ENCODE peak calls at places on chromosomes 1 and 21, in ten cellular contexts. G, V, H, J, O, Q, S, R, Z and M are unnamed samples.

GRCh38 chr1:24735619-24736375 is 9.4 kb upstream of the CLIC4 start:
- DNase-seq in O (no peak), R (no peak), Z (no peak), V (no peak), G (peak), J (peak), Q (peak), H (no peak), S (peak), M (no peak)

GRCh38 chr1:212433577-212434462 is 1.1 kb downstream of the NENF start:
- DNase-seq in Z (no peak), V (no peak), R (no peak), J (no peak), Q (no peak), S (no peak), H (no peak), O (no peak), G (no peak), M (no peak)

GRCh38 chr1:227854189-227854588 is 38.7 kb downstream of the PRSS38 start:
- DNase-seq in S (no peak), G (no peak), Q (no peak), Z (no peak), O (no peak), R (no peak), J (no peak), H (no peak), V (no peak), M (no peak)

GRCh38 chr1:92446990-92447681 is 39.6 kb downstream of the GFI1 start:
- DNase-seq in J (no peak), V (no peak), O (peak), R (no peak), H (no peak), G (no peak), S (no peak), Z (no peak), Q (peak), M (no peak)

GRCh38 chr1:177385760-177386698 is 215.3 kb downstream of the BRINP2 start:
- DNase-seq in J (no peak), S (no peak), G (no peak), Z (no peak), O (no peak), H (no peak), Q (peak), V (no peak), R (no peak), M (no peak)

GRCh38 chr1:59804301-59804700 is 10.4 kb upstream of the HOOK1 start:
- DNase-seq in J (no peak), H (no peak), Q (no peak), V (no peak), G (no peak), O (no peak), Z (no peak), R (no peak), S (no peak), M (no peak)

GRCh38 chr1:201039876-201040275 is 16.4 kb upstream of the KIF21B start:
- DNase-seq in G (no peak), S (no peak), H (no peak), V (no peak), R (no peak), O (no peak), Z (no peak), Q (no peak), J (no peak), M (no peak)

GRCh38 chr1:234900601-234901000 is 228.0 kb downstream of the TOMM20 start:
- DNase-seq in G (no peak), R (no peak), S (no peak), V (no peak), H (no peak), Q (no peak), Z (no peak), J (no peak), O (no peak), M (no peak)

GRCh38 chr1:179867493-179868330 is 9.9 kb downstream of the TOR1AIP2 start:
- DNase-seq in R (no peak), V (no peak), J (no peak), O (no peak), S (peak), G (no peak), H (peak), Z (no peak), Q (peak), M (peak)

GRCh38 chr1:116807394-116807793 is 53.2 kb downstream of the CD2 start:
- DNase-seq in V (no peak), O (no peak), Q (no peak), G (no peak), J (no peak), R (no peak), Z (no peak), H (no peak), S (no peak), M (no peak)

GRCh38 chr1:22808846-22809501 is 98.3 kb downstream of the EPHB2 start:
- DNase-seq in Q (peak), J (no peak), H (peak), S (peak), O (peak), Z (peak), G (peak), R (no peak), V (no peak), M (no peak)

GRCh38 chr1:204473415-204473965 is 21.1 kb downstream of the PIK3C2B start:
- DNase-seq in Z (no peak), J (no peak), O (no peak), V (no peak), S (no peak), H (no peak), Q (no peak), G (no peak), R (no peak), M (no peak)

GRCh38 chr1:188642585-188643168 is 1813.9 kb downstream of the PLA2G4A start:
- DNase-seq in G (peak), Z (no peak), Q (no peak), J (peak), H (peak), V (no peak), O (no peak), S (no peak), R (no peak), M (no peak)

GRCh38 chr1:239841635-239842034 is 250.0 kb upstream of the FMN2 start:
- DNase-seq in G (no peak), Q (no peak), O (no peak), J (no peak), R (no peak), H (no peak), S (no peak), V (no peak), Z (no peak), M (no peak)

GRCh38 chr1:229254910-229255541 is 15.9 kb upstream of the RAB4A start:
- DNase-seq in R (no peak), G (no peak), O (no peak), S (no peak), V (no peak), Q (no peak), J (no peak), H (no peak), Z (no peak), M (no peak)

GRCh38 chr1:241115784-241116183 is 241.2 kb downstream of the RGS7 start:
- DNase-seq in J (no peak), S (no peak), G (no peak), Q (no peak), R (no peak), Z (no peak), O (no peak), V (no peak), H (no peak), M (no peak)

GRCh38 chr1:2163205-2163604 is 31.4 kb downstream of the FAAP20 start:
- DNase-seq in O (no peak), H (no peak), Z (no peak), V (no peak), G (no peak), J (no peak), S (no peak), R (no peak), Q (no peak), M (no peak)

DNA sequence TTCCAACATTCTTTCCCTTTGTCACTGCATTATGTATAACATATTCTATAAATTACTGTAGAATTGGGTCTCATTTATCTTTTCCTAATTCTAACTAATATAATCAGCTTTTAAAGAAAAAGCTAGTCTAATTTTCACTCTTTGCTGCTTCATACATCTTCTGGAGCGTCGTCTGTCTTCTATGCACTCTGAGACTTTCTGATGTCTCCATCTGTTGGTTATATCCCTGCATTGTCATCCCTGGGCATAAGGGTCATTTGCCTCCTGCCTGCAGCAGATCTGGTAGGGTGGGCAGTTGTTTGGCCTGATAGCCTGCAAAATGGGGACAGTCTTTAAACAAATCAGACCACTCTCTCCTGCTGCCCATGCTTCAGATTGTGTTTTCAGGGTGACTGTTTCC is 40.8 kb upstream of the DYNLT5 start:
- DNase-seq in Z (no peak), H (no peak), V (no peak), O (no peak), Q (peak), G (no peak), J (no peak), S (no peak), R (no peak), M (no peak)
- TF ChIP-seq CTCF in Z (peak), H (no peak), V (no peak), O (no peak), Q (no peak), G (no peak), J (no peak), S (peak), R (no peak), M (no peak)

GRCh38 chr21:41879190-41879998 is at the start of gene PRDM15:
- DNase-seq in V (peak), O (peak), R (peak), Z (peak), J (peak), H (peak), Q (peak), S (peak), G (peak), M (peak)
- TF ChIP-seq CTCF in V (no peak), O (no peak), R (no peak), Z (no peak), J (no peak), H (no peak), Q (no peak), S (no peak), G (no peak), M (no peak)

DNA sequence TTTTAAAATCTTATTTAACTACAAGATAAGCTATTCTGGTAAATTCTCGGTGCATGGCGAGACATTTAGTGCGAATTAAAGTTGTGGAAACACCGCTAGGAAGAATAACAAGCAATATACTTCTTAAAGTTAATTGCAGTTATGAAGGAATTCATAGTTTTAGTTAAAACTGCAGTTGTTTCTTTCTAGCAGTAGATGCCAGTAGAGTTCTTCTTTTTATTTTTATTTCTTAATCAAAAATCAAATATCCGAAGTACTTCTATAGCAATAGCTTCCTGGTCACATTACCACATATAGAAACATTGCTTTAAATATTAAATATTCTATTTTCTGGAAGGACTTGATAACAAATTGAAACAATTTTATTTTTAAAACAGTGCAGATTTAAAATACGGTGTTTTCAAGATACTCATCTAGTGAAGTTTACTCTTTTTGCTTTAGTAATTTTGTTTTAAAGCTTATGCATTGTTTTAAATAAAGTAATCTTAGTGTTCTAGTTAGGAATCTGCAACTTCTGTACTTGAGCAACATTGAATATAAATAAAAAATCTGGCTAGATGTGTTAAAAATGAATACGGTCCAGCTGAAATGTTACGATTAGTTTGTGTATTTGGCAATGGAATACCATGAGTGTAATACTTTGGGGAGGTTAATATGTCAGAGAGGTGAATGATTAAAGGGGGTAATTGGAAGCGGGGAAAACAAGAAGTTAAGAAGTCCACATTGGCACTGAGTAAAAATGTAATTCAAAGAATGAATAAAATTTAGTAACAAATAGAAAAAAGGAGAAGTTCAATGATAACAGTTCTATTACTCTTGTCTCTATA is 2.7 kb upstream of the PRKACB start:
- DNase-seq in Z (no peak), G (no peak), H (no peak), Q (no peak), J (no peak), O (peak), V (no peak), R (no peak), S (no peak), M (no peak)
- TF ChIP-seq CTCF in Z (peak), G (peak), H (peak), Q (no peak), J (peak), O (peak), V (peak), R (peak), S (peak), M (peak)

DNA sequence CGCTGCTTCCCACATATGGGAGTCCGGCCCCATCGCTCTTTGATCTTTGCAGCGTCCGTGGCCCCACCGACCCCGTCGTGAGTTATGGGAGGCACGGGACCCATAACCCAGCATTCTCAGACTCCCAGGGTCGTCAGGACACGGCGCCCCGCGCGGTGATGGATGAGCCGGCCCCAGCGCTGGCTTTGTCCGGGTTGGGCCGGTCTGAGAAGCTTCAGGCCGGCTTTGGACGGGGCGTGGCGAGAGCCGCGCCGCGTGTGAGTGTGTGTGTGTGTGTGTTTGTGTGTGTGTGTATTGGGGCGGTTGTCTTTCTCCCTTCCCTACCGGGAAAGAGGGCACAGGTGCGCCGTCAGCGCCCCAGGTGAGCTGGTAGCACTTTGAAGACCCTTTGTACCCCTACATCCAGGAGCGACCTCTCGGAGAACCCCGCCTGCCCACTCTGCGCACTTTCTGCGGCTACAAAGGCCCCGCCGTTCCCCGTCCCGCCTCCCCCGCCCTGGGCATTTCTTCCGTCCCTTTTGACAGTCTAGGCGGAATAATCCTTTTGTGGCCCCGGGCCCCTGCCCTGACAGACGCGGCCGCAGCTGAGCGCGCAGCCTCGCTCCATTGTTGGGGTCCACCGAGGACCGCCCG is 725 bp upstream of the DRAXIN start:
- DNase-seq in Z (no peak), G (no peak), J (no peak), S (no peak), V (no peak), O (no peak), Q (no peak), R (no peak), H (no peak), M (no peak)
- TF ChIP-seq CTCF in Z (no peak), G (no peak), J (no peak), S (no peak), V (no peak), O (no peak), Q (no peak), R (no peak), H (no peak), M (no peak)

GRCh38 chr21:43315244-43316137 is 111.4 kb downstream of the SIK1 start:
- DNase-seq in Q (no peak), R (no peak), Z (no peak), O (no peak), J (no peak), G (no peak), H (no peak), V (no peak), S (no peak), M (no peak)
- TF ChIP-seq CTCF in Q (no peak), R (no peak), Z (peak), O (no peak), J (no peak), G (no peak), H (no peak), V (no peak), S (no peak), M (no peak)

DNA sequence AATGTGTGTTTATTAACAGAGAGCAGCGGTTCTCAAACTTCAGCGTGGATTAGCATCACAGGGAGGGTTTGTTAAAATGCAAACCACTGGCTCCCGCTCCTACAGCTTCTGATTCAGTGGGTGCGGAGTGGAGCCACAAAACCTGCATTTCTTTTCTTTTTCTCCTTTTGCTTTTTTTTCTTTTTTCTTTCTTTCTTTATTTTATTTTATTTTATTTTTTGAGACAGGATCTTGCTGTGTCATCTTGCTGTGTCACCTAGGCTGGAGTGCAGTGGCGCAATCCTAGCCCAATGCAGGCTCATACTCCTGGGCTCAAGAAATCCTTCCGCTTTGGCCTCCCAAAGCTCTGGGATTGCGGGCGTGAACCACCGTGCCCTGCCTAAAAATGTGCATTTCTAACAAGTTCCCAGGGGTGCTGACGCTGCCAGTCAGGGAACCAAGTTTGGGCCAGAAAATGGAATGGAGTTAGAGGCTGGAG is 20.9 kb upstream of the SLC1A7 start:
- DNase-seq in G (no peak), Q (no peak), O (no peak), Z (no peak), J (no peak), S (no peak), R (peak), H (no peak), V (no peak), M (no peak)
- TF ChIP-seq CTCF in G (no peak), Q (no peak), O (no peak), Z (no peak), J (no peak), S (no peak), R (no peak), H (no peak), V (no peak), M (no peak)

DNA sequence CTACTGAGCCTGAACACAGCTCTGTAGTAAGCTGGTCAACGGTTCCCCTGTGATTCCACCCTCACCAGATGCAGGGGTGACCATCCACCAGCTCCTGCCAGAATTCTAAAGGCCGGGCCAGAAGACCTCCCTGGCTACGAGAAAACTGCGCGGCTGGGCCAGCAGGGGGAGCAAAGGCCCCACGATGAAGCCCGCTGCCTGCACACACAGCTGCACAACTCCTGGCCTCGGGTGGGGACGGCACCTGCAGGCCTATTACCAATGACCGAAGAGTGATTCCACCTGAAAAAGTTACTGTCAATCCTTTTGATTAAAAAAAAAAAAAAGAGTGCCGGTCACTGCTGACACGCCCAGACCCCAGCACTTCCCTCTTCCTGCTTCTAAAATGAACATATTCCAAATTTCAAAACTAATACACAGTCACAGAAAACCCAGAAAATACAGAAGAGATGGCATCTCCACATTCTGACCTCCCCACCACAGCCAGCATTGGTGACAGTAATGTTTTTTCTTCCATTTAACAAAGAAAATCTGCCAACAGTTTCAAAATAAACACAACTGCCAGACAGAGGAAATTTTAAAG is 49.8 kb upstream of the RIPK4 start:
- DNase-seq in O (peak), H (peak), Q (peak), S (peak), Z (peak), R (peak), J (peak), G (no peak), V (no peak), M (peak)
- TF ChIP-seq CTCF in O (peak), H (peak), Q (peak), S (peak), Z (peak), R (peak), J (peak), G (peak), V (peak), M (peak)

GRCh38 chr1:64378826-64379225 is 91.1 kb upstream of the CACHD1 start:
- DNase-seq in G (no peak), Z (no peak), R (no peak), V (no peak), Q (no peak), J (no peak), H (no peak), S (no peak), O (no peak), M (no peak)
- TF ChIP-seq CTCF in G (peak), Z (peak), R (no peak), V (no peak), Q (peak), J (no peak), H (no peak), S (peak), O (no peak), M (no peak)

GRCh38 chr1:154751690-154752089 is 118.4 kb downstream of the KCNN3 start:
- DNase-seq in J (no peak), Q (peak), Z (peak), H (no peak), S (no peak), R (peak), O (no peak), V (no peak), G (no peak), M (no peak)
- TF ChIP-seq CTCF in J (no peak), Q (no peak), Z (no peak), H (no peak), S (no peak), R (no peak), O (no peak), V (no peak), G (no peak), M (no peak)

DNA sequence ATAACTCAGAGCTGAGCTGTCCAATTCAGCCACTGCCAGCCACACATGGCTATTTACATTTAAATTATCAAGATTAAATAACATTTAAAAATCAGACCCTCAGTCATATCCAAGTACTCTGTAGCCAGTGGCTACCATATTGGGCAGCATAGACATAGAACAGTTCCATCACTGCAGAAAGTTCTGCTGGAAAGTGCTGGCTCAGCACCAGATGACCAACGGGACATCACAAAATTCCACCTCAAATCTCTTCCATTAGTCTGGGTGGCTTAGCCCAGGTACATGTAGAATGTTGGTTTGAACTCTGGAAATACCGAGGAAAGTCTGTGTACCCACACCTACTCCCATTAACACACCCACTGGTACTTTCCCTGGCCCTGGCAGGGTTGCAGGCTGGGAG is 129.3 kb downstream of the ZSCAN20 start:
- DNase-seq in G (no peak), Z (no peak), S (no peak), R (no peak), O (no peak), V (no peak), H (no peak), Q (no peak), J (no peak), M (no peak)
- TF ChIP-seq CTCF in G (no peak), Z (no peak), S (no peak), R (no peak), O (no peak), V (no peak), H (no peak), Q (no peak), J (no peak), M (no peak)